ENCODE peak calls at places on chromosomes 7 and 10, in eight cellular contexts. E is heart left ventricle; X is T-helper 2 cell treated with Interferon-gamma antibody and Interleukin-4, amounts not matched to agents 5 μg/mL and 100 μg/mL, for 36 hours; F is fibroblast of the aortic adventitia; B is activated gamma-delta T cell treated with Interleukin-2 at 50 U/mL for 16 hours; U is posterior vena cava; I is stimulated activated CD8-positive, alpha-beta memory T cell treated with anti-CD3 and anti-CD28 coated beads, Interleukin-15, amount 100 ng/mL, for 24 hours; D is fibroblast of mammary gland. T is an unnamed sample.

GRCh38 chr7:88005191-88005590 is 71.1 kb downstream of the ADAM22 start:
- DNase-seq in E (no peak), X (no peak), F (no peak), B (no peak), U (no peak), I (no peak), D (no peak), T (no peak)

GRCh38 chr7:143934526-143935340 is at the start of gene OR2F2:
- DNase-seq in E (no peak), X (no peak), F (peak; percentile 88), B (no peak), U (no peak), I (no peak), D (peak; percentile 22), T (no peak)

GRCh38 chr7:103524042-103524907 is 78.3 kb upstream of the SLC26A5 start:
- DNase-seq in E (no peak), X (no peak), F (peak; percentile 68), B (no peak), U (no peak), I (no peak), D (peak; percentile 63), T (peak; percentile 46)

GRCh38 chr10:79268100-79268670 is 79.1 kb upstream of the PPIF start:
- DNase-seq in E (no peak), X (no peak), F (peak; percentile 55), B (no peak), U (no peak), I (no peak), D (peak; percentile 76), T (no peak)

GRCh38 chr7:117012284-117013174 is 59.2 kb downstream of the ST7 start:
- DNase-seq in E (no peak), X (no peak), F (peak; percentile 61), B (no peak), U (no peak), I (no peak), D (peak; percentile 59), T (peak; percentile 31)

GRCh38 chr10:36526045-36526444 is 599.4 kb upstream of the ANKRD30A start:
- DNase-seq in E (no peak), X (no peak), F (no peak), B (no peak), U (no peak), I (no peak), D (no peak), T (no peak)

GRCh38 chr7:76142861-76143260 is 58.8 kb upstream of the SRRM3 start:
- DNase-seq in E (no peak), X (peak; percentile 30), F (no peak), B (peak; percentile 30), U (no peak), I (no peak), D (no peak), T (no peak)

GRCh38 chr7:69025249-69025648 is 573.0 kb upstream of the AUTS2 start:
- DNase-seq in E (no peak), X (no peak), F (no peak), B (no peak), U (no peak), I (no peak), D (no peak), T (no peak)

GRCh38 chr7:85175217-85175616 is 11.6 kb downstream of the SEMA3D start:
- DNase-seq in E (no peak), X (no peak), F (peak; percentile 87), B (no peak), U (no peak), I (no peak), D (peak; percentile 19), T (no peak)

GRCh38 chr7:17301491-17302101 is 3.1 kb downstream of the AHR start:
- DNase-seq in E (peak; percentile 31), X (no peak), F (peak; percentile 75), B (peak; percentile 55), U (no peak), I (no peak), D (peak; percentile 60), T (no peak)

GRCh38 chr10:132355297-132355696 is 23.3 kb downstream of the LRRC27 start:
- DNase-seq in E (no peak), X (no peak), F (no peak), B (no peak), U (peak; percentile 60), I (no peak), D (no peak), T (no peak)

T was measured in HEK293T.